ENCODE peak calls at places on chromosomes 6 and 20, in eight cellular contexts. H, L, X, S, O, F, P and D are unnamed samples.

GRCh38 chr6:169933839-169934698 is 182.6 kb downstream of the ERMARD start:
- DNase-seq in X (no peak), L (peak), S (peak), P (peak), F (peak), O (no peak), H (peak), D (peak)

GRCh38 chr6:118514689-118515088 is 33.4 kb upstream of the PLN start:
- DNase-seq in X (no peak), L (peak), F (no peak), P (no peak), O (no peak), H (no peak), S (no peak), D (no peak)

GRCh38 chr6:4883298-4883697 is 107.1 kb downstream of the CDYL start:
- DNase-seq in F (no peak), L (peak), O (no peak), P (no peak), H (no peak), S (no peak), X (no peak), D (no peak)

GRCh38 chr6:132198040-132198439 is 203.2 kb downstream of the MOXD1 start:
- DNase-seq in H (peak), S (no peak), F (no peak), L (no peak), X (no peak), O (no peak), P (no peak), D (no peak)

GRCh38 chr6:146850981-146851380 is 252.2 kb downstream of the ADGB start:
- DNase-seq in L (no peak), S (no peak), O (no peak), X (no peak), H (peak), F (no peak), P (no peak), D (no peak)

GRCh38 chr20:62802026-62802712 is 2.5 kb upstream of the OGFR start:
- DNase-seq in X (no peak), S (no peak), P (no peak), H (no peak), F (no peak), O (no peak), L (no peak), D (no peak)

GRCh38 chr6:105429676-105430075 is 26.8 kb upstream of the PREP start:
- DNase-seq in S (peak), X (no peak), P (no peak), F (no peak), O (no peak), L (no peak), H (peak), D (no peak)

GRCh38 chr6:56752009-56752408 is 109.3 kb upstream of the DST start:
- DNase-seq in P (no peak), X (peak), O (no peak), S (peak), F (no peak), L (no peak), H (peak), D (no peak)

GRCh38 chr6:134379086-134379485 is 61.2 kb upstream of the SGK1 start:
- DNase-seq in L (peak), X (peak), S (no peak), O (peak), F (no peak), H (no peak), P (peak), D (peak)

GRCh38 chr6:92364948-92365386 is 1054.4 kb downstream of the EPHA7 start:
- DNase-seq in P (no peak), O (no peak), L (no peak), S (no peak), F (no peak), X (peak), H (no peak), D (no peak)

GRCh38 chr6:151763938-151764680 is 43.4 kb upstream of the ESR1 start:
- DNase-seq in O (peak), S (peak), H (peak), P (peak), L (peak), X (peak), F (peak), D (peak)

GRCh38 chr6:7594579-7595125 is 4.7 kb downstream of the SNRNP48 start:
- DNase-seq in F (no peak), P (no peak), L (no peak), S (peak), O (no peak), X (no peak), H (no peak), D (no peak)

GRCh38 chr6:80789912-80790635 is 683.6 kb downstream of the BCKDHB start:
- DNase-seq in L (no peak), P (no peak), F (peak), X (no peak), H (peak), S (peak), O (no peak), D (no peak)

GRCh38 chr20:63100401-63100925 is 93.7 kb upstream of the BHLHE23 start:
- DNase-seq in F (no peak), H (no peak), X (no peak), S (no peak), O (no peak), P (peak), L (no peak), D (peak)

GRCh38 chr6:33828452-33828763 is 24.6 kb upstream of the MLN start:
- DNase-seq in O (no peak), S (no peak), H (no peak), F (no peak), P (no peak), X (no peak), L (no peak), D (no peak)

GRCh38 chr6:31359556-31359955 is 2.6 kb upstream of the HLA-B start:
- DNase-seq in P (no peak), S (no peak), H (no peak), L (no peak), X (no peak), O (no peak), F (no peak), D (no peak)

GRCh38 chr6:31356216-31356945 is 598 bp downstream of the HLA-B start:
- DNase-seq in H (no peak), S (no peak), L (peak), X (peak), F (no peak), O (no peak), P (peak), D (peak)

GRCh38 chr6:31356946-31357466 is at the start of gene HLA-B:
- DNase-seq in X (peak), P (peak), H (peak), L (peak), S (peak), O (peak), F (peak), D (peak)

GRCh38 chr6:31355540-31355988 is 1.4 kb downstream of the HLA-B start:
- DNase-seq in X (no peak), L (no peak), P (no peak), H (no peak), O (no peak), F (no peak), S (no peak), D (no peak)

DNA sequence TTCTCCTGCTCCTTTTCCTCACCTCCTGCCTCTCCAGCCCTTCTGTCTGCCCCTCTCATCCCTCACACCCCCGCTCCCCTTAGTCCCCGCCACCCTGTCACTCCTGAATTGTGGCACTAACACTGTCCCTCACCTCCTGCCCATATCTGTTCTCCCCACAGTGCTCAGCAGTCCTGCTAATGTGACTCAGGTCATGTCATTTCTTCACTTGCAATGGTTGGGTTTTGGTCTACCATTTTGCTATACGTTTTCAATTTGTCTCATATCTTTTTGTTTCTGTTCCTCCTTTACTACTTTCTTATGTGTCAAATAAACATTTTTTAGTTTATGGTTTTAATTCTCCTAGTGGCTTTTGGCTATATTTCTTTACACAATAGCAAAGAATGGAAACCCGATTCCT is 1.3 kb upstream of the HLA-B start:
- DNase-seq in F (no peak), X (no peak), O (no peak), L (no peak), H (no peak), S (no peak), P (no peak), D (no peak)
- H3K4me3 ChIP-seq in F (no peak), X (no peak), O (no peak), L (no peak), H (no peak), S (no peak), P (no peak), D (no peak)

GRCh38 chr6:10771371-10771894 is 23.8 kb downstream of the TMEM14B start:
- DNase-seq in F (no peak), X (peak), L (no peak), S (no peak), H (no peak), P (no peak), O (no peak), D (no peak)
- H3K4me3 ChIP-seq in F (no peak), X (no peak), L (no peak), S (no peak), H (no peak), P (no peak), O (no peak), D (no peak)

DNA sequence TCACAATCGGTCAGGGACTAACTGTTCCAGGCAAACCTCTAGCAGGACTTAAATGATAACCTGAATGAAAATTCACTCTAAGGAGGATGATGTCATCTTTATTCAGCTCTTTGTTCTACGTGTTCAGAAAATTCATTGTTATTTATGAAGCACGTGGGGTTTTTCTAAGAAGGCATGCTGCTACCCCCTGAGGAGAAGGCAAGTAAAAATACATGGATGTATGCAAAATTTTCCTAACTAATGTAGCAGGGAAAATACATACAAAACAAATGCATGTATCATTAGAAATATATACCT is 42.7 kb upstream of the ATXN1 start:
- DNase-seq in P (no peak), O (no peak), L (no peak), H (no peak), X (no peak), S (no peak), F (no peak), D (no peak)
- H3K4me3 ChIP-seq in P (no peak), O (no peak), L (no peak), H (no peak), X (peak), S (no peak), F (no peak), D (peak)

GRCh38 chr6:51529240-51529639 is 558.2 kb downstream of the PKHD1 start:
- DNase-seq in F (no peak), S (no peak), O (no peak), X (peak), P (no peak), H (no peak), L (no peak), D (no peak)

GRCh38 chr6:51526049-51526448 is 561.4 kb downstream of the PKHD1 start:
- DNase-seq in L (no peak), H (no peak), P (no peak), F (no peak), X (no peak), O (no peak), S (no peak), D (no peak)

GRCh38 chr6:51526922-51527321 is 560.5 kb downstream of the PKHD1 start:
- DNase-seq in H (no peak), X (no peak), F (no peak), P (no peak), O (no peak), L (no peak), S (no peak), D (no peak)

GRCh38 chr6:51531623-51532022 is 555.8 kb downstream of the PKHD1 start:
- DNase-seq in S (no peak), H (no peak), L (no peak), X (no peak), F (no peak), P (no peak), O (no peak), D (no peak)

GRCh38 chr6:51528556-51528955 is 558.9 kb downstream of the PKHD1 start:
- DNase-seq in S (no peak), F (no peak), X (no peak), O (no peak), P (no peak), L (no peak), H (no peak), D (no peak)
- H3K4me3 ChIP-seq in S (no peak), F (no peak), X (no peak), O (no peak), P (no peak), L (no peak), H (no peak), D (no peak)

DNA sequence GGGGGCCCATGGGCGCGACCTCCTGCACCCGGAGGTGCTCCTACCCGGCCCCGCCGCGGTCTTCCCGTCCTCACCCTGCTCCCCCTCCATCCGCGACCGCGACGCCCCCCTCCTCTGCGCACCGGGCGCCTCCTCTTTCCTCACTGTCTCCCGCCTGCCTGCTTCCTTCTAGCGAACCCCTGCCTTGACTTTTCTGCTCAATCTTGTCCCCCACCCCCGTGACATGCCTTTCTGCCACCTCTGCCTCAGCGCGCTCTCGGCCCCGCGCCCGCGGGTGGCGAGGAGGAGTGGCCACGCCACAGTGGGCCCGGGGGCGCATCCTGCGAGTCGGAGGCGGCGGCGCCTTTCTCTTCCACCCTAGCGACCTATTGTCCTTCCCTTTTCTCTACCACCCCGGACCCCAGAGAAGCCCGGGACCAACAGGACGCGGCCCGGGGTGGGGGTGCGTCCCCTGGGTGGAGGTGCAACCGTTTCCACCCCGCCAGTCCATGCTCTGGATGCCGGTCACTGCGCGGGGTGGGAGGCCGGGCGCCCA is 2.1 kb downstream of the PDE10A start:
- DNase-seq in H (no peak), X (no peak), P (no peak), S (no peak), L (no peak), F (no peak), O (no peak), D (no peak)
- H3K4me3 ChIP-seq in H (no peak), X (peak), P (peak), S (peak), L (peak), F (peak), O (no peak), D (peak)

GRCh38 chr20:25985597-25985996 is 288.9 kb upstream of the ZNF337 start:
- DNase-seq in H (no peak), O (no peak), S (no peak), L (no peak), F (no peak), P (no peak), X (no peak), D (no peak)

GRCh38 chr20:25987073-25987927 is 290.6 kb upstream of the ZNF337 start:
- DNase-seq in L (peak), F (no peak), O (no peak), H (peak), S (peak), P (peak), X (peak), D (peak)

GRCh38 chr20:25989196-25989595 is 292.5 kb upstream of the ZNF337 start:
- DNase-seq in F (no peak), L (no peak), P (no peak), H (no peak), X (no peak), O (no peak), S (no peak), D (no peak)

GRCh38 chr20:25984933-25985332 is 288.3 kb upstream of the ZNF337 start:
- DNase-seq in X (no peak), F (no peak), H (peak), P (peak), S (peak), O (no peak), L (peak), D (no peak)
- H3K4me3 ChIP-seq in X (no peak), F (peak), H (no peak), P (no peak), S (no peak), O (no peak), L (no peak), D (no peak)